ENCODE peak calls at places on chromosomes 5 and 9, in ten cellular contexts. W is occipital lobe; U is activated CD8-positive, alpha-beta memory T cell treated with anti-CD3 and anti-CD28 coated beads, Interleukin-2, amount 10 ng/mL, durations not matched to agents 7 days and 5 days; J is cardiac fibroblast; O is AG08396; S is endodermal cell; C is lower lobe of right lung; Q is hypothalamus; N is non-pigmented ciliary epithelial cell; T is HCEC 1CT. Y is an unnamed sample.

GRCh38 chr5:159102294-159102934 is 2.7 kb upstream of the EBF1 start:
- DNase-seq in W (no peak), U (no peak), J (no peak), O (no peak), S (no peak), C (no peak), Q (no peak), N (no peak), T (no peak), Y (no peak)

GRCh38 chr5:171592076-171592475 is 172.6 kb downstream of the FGF18 start:
- DNase-seq in W (no peak), U (no peak), J (no peak), O (no peak), S (peak), C (no peak), Q (no peak), N (no peak), T (no peak), Y (no peak)

GRCh38 chr9:77864096-77864889 is 167.3 kb downstream of the GNAQ start:
- DNase-seq in W (no peak), U (no peak), J (peak), O (no peak), S (no peak), C (no peak), Q (no peak), N (no peak), T (peak), Y (no peak)

GRCh38 chr5:158856794-158857193 is 242.9 kb downstream of the EBF1 start:
- DNase-seq in W (no peak), U (no peak), J (no peak), O (no peak), S (no peak), C (no peak), Q (no peak), N (no peak), T (no peak), Y (no peak)

GRCh38 chr5:34538026-34538672 is 118.0 kb upstream of the RAI14 start:
- DNase-seq in W (no peak), U (no peak), J (peak), O (no peak), S (peak), C (no peak), Q (no peak), N (no peak), T (peak), Y (peak)

GRCh38 chr5:18745988-18746615 is 1111.8 kb downstream of the TAF11L14 start:
- DNase-seq in W (no peak), U (peak), J (no peak), O (peak), S (no peak), C (no peak), Q (no peak), N (no peak), T (no peak), Y (no peak)

GRCh38 chr5:2852446-2852845 is 101.0 kb upstream of the IRX2 start:
- DNase-seq in W (no peak), U (no peak), J (no peak), O (no peak), S (no peak), C (no peak), Q (no peak), N (no peak), T (no peak), Y (no peak)

GRCh38 chr5:112685929-112686328 is 51.8 kb upstream of the APC start:
- DNase-seq in W (no peak), U (no peak), J (peak), O (no peak), S (no peak), C (no peak), Q (no peak), N (no peak), T (no peak), Y (no peak)

Y was measured in posterior cingulate gyrus.